ENCODE peak calls at places on chromosomes 3 and 15, in six cellular contexts. V, N, I, W, C and Q are unnamed samples.

GRCh38 chr3:146195030-146195429 is 34.0 kb upstream of the PLOD2 start:
- DNase-seq in W (no peak), V (no peak), N (no peak), I (no peak), C (no peak), Q (no peak)

GRCh38 chr3:182182531-182182968 is 470.8 kb downstream of the SOX2 start:
- DNase-seq in W (no peak), N (no peak), C (no peak), V (no peak), I (no peak), Q (no peak)

GRCh38 chr15:92643849-92644815 is 11.4 kb downstream of the FAM174B start:
- DNase-seq in C (peak; percentile 90), W (no peak), V (no peak), I (no peak), N (no peak), Q (no peak)

GRCh38 chr3:118536764-118537163 is 497.9 kb downstream of the IGSF11 start:
- DNase-seq in C (no peak), I (no peak), W (no peak), N (no peak), V (no peak), Q (no peak)

GRCh38 chr3:157532529-157533297 is 29.5 kb upstream of the VEPH1 start:
- DNase-seq in W (peak; percentile 54), V (peak; percentile 21), C (peak; percentile 84), N (peak; percentile 68), I (peak; percentile 85), Q (peak; percentile 92)

GRCh38 chr3:76147846-76148245 is 362.5 kb upstream of the ZNF717 start:
- DNase-seq in C (no peak), N (no peak), V (no peak), I (no peak), W (no peak), Q (no peak)

GRCh38 chr15:79089890-79090486 is 592 bp downstream of the RASGRF1 start:
- DNase-seq in N (peak; percentile 15), V (no peak), W (peak; percentile 58), I (peak; percentile 10), C (peak; percentile 89), Q (no peak)

GRCh38 chr15:85479071-85479647 is 98.8 kb downstream of the AKAP13 start:
- DNase-seq in C (peak; percentile 24), I (peak; percentile 65), N (no peak), V (peak; percentile 3), W (no peak), Q (peak; percentile 62)

GRCh38 chr3:131543714-131544113 is 40.9 kb upstream of the MRPL3 start:
- DNase-seq in W (peak; percentile 28), V (no peak), C (peak; percentile 41), I (peak; percentile 64), N (no peak), Q (peak; percentile 84)

GRCh38 chr15:75661779-75662140 is 14.0 kb downstream of the SNX33 start:
- DNase-seq in W (no peak), V (no peak), N (no peak), I (no peak), C (no peak), Q (no peak)

GRCh38 chr3:151371531-151371930 is 13.0 kb downstream of the P2RY12 start:
- DNase-seq in I (no peak), V (no peak), C (no peak), N (no peak), W (no peak), Q (peak; percentile 17)
- H4K91ac ChIP-seq in I (no peak overlapping the region), V (no peak overlapping the region), C (no peak overlapping the region), N (no peak overlapping the region), W (no peak overlapping the region), Q (peak overlapping the region; percentile 43)

DNA sequence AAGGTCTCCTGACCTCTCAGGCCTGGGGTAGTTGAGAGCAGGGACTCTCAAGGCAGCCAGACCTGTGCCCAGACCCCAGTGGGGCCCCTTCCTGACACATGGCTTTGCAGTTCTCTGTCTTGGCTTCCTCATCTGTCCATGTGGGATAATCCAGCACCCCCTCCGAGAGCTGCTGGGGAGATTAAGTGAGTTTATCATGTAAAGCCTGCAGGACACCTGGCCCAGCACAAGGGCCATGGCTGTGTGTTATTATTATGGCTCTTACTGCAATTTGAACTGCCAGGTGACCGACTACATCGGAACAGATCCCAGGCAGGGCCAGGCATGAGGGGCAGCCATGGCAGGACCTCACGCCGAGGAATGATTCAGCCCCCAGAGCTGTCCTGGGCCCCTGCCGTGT is 12.6 kb downstream of the DUSP7 start:
- DNase-seq in C (no peak), V (no peak), N (no peak), W (no peak), I (no peak), Q (no peak)
- H4K91ac ChIP-seq in C (peak overlapping the region; percentile 7), V (no peak overlapping the region), N (no peak overlapping the region), W (no peak overlapping the region), I (no peak overlapping the region), Q (no peak overlapping the region)

GRCh38 chr15:98562361-98562791 is 86.0 kb upstream of the IGF1R start:
- DNase-seq in W (no peak), C (peak; percentile 90), V (no peak), N (no peak), I (no peak), Q (no peak)
- H4K91ac ChIP-seq in W (no peak overlapping the region), C (peak overlapping the region; percentile 88), V (no peak overlapping the region), N (no peak overlapping the region), I (no peak overlapping the region), Q (no peak overlapping the region)

DNA sequence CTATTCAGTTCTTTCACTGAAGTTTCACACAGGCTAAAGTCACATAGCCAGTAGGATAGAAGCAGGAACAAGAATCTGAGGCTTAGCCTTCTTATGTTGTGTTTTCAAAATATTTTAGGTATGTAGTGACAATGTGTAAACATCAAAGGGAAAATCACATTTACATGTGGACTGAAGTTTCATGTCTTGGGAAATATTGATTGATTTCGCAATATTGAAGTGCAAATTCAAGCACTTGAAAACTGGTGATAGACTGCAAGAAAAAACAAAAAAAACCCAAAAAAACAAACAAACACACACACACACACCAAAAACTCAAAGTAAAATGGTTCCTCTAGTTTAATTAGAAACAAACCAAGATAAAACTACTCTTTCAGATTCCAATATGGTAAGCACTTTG is 773.3 kb downstream of the PDCD6IP start:
- DNase-seq in I (no peak), C (no peak), N (no peak), V (no peak), W (no peak), Q (no peak)
- H4K91ac ChIP-seq in I (no peak overlapping the region), C (no peak overlapping the region), N (no peak overlapping the region), V (no peak overlapping the region), W (no peak overlapping the region), Q (no peak overlapping the region)

DNA sequence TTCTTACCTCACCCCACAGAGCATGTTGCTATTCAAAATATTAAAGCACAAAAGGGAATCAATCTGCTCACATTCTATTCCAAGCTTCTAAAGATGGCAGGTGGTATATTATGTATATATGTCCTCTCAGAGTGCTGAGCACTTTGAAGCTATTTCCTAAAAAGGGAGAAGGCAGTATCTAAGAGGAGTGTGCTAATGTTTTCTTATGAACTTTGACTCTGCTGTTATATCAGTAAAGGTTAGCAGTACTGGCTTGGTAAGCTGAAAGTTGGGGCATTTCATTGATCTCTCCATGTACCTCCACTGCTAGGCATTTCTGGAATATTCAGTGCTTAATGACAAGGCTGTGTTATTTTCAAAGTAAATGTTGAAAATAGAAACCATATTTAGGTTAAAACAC is 43.4 kb downstream of the IL1RAP start:
- DNase-seq in V (no peak), N (no peak), W (no peak), I (no peak), C (no peak), Q (no peak)
- H4K91ac ChIP-seq in V (no peak overlapping the region), N (no peak overlapping the region), W (no peak overlapping the region), I (no peak overlapping the region), C (no peak overlapping the region), Q (no peak overlapping the region)

DNA sequence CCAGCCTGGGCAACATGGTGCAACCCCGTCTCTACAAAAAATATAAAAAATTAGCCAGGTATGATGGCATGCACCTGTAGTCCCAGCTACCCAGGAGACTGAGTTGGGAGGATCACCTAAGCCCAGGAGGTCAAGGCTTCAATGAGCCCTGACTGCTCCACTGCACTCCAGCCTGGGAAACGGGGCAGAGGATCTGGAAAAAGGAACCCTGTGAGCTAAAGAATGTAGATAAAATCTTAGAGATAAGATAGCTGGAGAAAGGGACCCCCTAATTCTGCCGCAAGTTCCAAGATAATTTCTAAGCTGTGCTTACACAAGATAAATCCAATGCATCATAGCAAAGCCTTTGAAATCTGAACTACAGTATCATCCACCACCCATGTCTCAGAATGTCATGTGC is 99.8 kb downstream of the TRIM42 start:
- DNase-seq in V (no peak), N (no peak), I (no peak), C (no peak), W (no peak), Q (no peak)
- H4K91ac ChIP-seq in V (no peak overlapping the region), N (no peak overlapping the region), I (no peak overlapping the region), C (no peak overlapping the region), W (no peak overlapping the region), Q (no peak overlapping the region)

DNA sequence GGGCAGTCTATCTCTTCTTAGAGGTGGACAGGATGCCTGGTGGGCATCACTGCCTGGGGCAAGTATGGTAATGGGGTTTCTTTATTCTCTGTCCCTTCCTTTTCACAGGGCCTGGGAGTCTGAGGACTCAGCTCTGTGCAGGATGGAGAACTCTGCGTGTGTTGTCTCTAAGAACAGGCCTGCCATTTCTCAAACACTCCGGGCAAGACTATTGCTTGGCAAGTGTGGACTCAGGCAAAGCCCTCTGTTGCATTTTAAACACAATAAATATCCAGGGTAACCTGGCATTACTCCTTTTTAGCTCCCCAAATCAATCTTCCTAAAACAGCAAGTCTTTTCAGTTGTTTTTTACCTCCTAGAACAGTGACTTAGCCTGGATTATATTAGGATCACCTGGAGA is 185.1 kb upstream of the ROPN1 start:
- DNase-seq in N (no peak), W (no peak), C (no peak), I (no peak), V (no peak), Q (no peak)
- H4K91ac ChIP-seq in N (no peak overlapping the region), W (no peak overlapping the region), C (no peak overlapping the region), I (no peak overlapping the region), V (no peak overlapping the region), Q (no peak overlapping the region)

GRCh38 chr3:44981220-44981619 is 5.2 kb downstream of the EXOSC7 start:
- DNase-seq in V (no peak), N (no peak), W (no peak), I (no peak), C (peak; percentile 56), Q (peak; percentile 27)

GRCh38 chr3:44984335-44984734 is 8.3 kb downstream of the EXOSC7 start:
- DNase-seq in N (no peak), I (no peak), V (no peak), W (no peak), C (no peak), Q (no peak)

GRCh38 chr3:44981751-44982150 is 5.7 kb downstream of the EXOSC7 start:
- DNase-seq in C (no peak), I (no peak), N (no peak), W (no peak), V (no peak), Q (no peak)

GRCh38 chr3:44983413-44984040 is 7.5 kb downstream of the EXOSC7 start:
- DNase-seq in W (no peak), C (peak; percentile 60), V (no peak), I (no peak), N (no peak), Q (no peak)

GRCh38 chr3:44982817-44983216 is 6.8 kb downstream of the EXOSC7 start:
- DNase-seq in N (no peak), C (no peak), I (no peak), V (no peak), W (no peak), Q (no peak)
- H4K91ac ChIP-seq in N (no peak overlapping the region), C (no peak overlapping the region), I (no peak overlapping the region), V (no peak overlapping the region), W (no peak overlapping the region), Q (no peak overlapping the region)

GRCh38 chr3:67981077-67981476 is 326.7 kb upstream of the SUCLG2 start:
- DNase-seq in C (no peak), N (no peak), V (no peak), W (no peak), I (no peak), Q (no peak)
- H4K91ac ChIP-seq in C (no peak overlapping the region), N (no peak overlapping the region), V (no peak overlapping the region), W (no peak overlapping the region), I (no peak overlapping the region), Q (no peak overlapping the region)